ENCODE peak calls at places on chromosomes 7 and 10, in seven cellular contexts. E, J, C, W, P, M and T are unnamed samples.

GRCh38 chr7:11343818-11344413 is 370.2 kb downstream of the PHF14 start:
- DNase-seq in E (peak; percentile 17), J (no peak), C (no peak), W (no peak), P (no peak), M (peak; percentile 14), T (peak; percentile 36)

GRCh38 chr10:58157076-58157766 is 110.5 kb downstream of the IPMK start:
- DNase-seq in E (peak; percentile 71), J (no peak), C (no peak), W (no peak), P (no peak), M (peak; percentile 99), T (no peak)

GRCh38 chr7:133602291-133602690 is 349.4 kb downstream of the EXOC4 start:
- DNase-seq in E (peak; percentile 14), J (no peak), C (no peak), W (no peak), P (no peak), M (peak; percentile 77), T (peak; percentile 34)

GRCh38 chr7:27526991-27527722 is 135.5 kb downstream of the HIBADH start:
- DNase-seq in E (no peak), J (no peak), C (no peak), W (no peak), P (no peak), M (no peak), T (no peak)

GRCh38 chr7:84274029-84274638 is 79.5 kb upstream of the SEMA3A start:
- DNase-seq in E (no peak), J (no peak), C (no peak), W (no peak), P (no peak), M (no peak), T (no peak)

GRCh38 chr10:125687507-125688185 is 4.7 kb upstream of the TEX36 start:
- DNase-seq in E (no peak), J (no peak), C (no peak), W (no peak), P (no peak), M (no peak), T (no peak)

GRCh38 chr7:27616186-27616491 is 46.5 kb downstream of the HIBADH start:
- DNase-seq in E (no peak), J (no peak), C (no peak), W (no peak), P (no peak), M (no peak), T (no peak)

GRCh38 chr10:1576467-1577259 is 160.7 kb downstream of the ADARB2 start:
- DNase-seq in E (no peak), J (no peak), C (no peak), W (no peak), P (no peak), M (no peak), T (no peak)

GRCh38 chr7:30681262-30682130 is 760 bp downstream of the CRHR2 start:
- DNase-seq in E (no peak), J (peak; percentile 61), C (no peak), W (no peak), P (no peak), M (no peak), T (no peak)

GRCh38 chr7:154640266-154640865 is 362.6 kb downstream of the PAXIP1 start:
- DNase-seq in E (no peak), J (no peak), C (peak; percentile 50), W (no peak), P (no peak), M (no peak), T (peak; percentile 50)

GRCh38 chr10:99598011-99598410 is 22.2 kb downstream of the SLC25A28 start:
- DNase-seq in E (no peak), J (no peak), C (no peak), W (no peak), P (no peak), M (no peak), T (no peak)

GRCh38 chr7:17617380-17617779 is 318.9 kb downstream of the AHR start:
- DNase-seq in E (no peak), J (no peak), C (no peak), W (no peak), P (no peak), M (no peak), T (no peak)

GRCh38 chr10:96960872-96961271 is 128.8 kb downstream of the LCOR start:
- DNase-seq in E (no peak), J (no peak), C (no peak), W (no peak), P (no peak), M (no peak), T (no peak)

GRCh38 chr7:11458736-11459483 is 373.1 kb downstream of the THSD7A start:
- DNase-seq in E (peak; percentile 8), J (no peak), C (no peak), W (no peak), P (no peak), M (peak; percentile 77), T (no peak)

GRCh38 chr7:71480814-71481213 is 348.9 kb downstream of the GALNT17 start:
- DNase-seq in E (no peak), J (no peak), C (no peak), W (no peak), P (no peak), M (no peak), T (no peak)

GRCh38 chr10:124362572-124362971 is 56.2 kb downstream of the OAT start:
- DNase-seq in E (no peak), J (no peak), C (no peak), W (no peak), P (no peak), M (no peak), T (no peak)

GRCh38 chr10:21746118-21746517 is 212.1 kb downstream of the MLLT10 start:
- DNase-seq in E (no peak), J (no peak), C (no peak), W (no peak), P (no peak), M (no peak), T (no peak)